ENCODE peak calls at places on chromosome 17, in seven cellular contexts. One of them, this sample, is unnamed.

GRCh38 chr17:48439875-48440505 is 10.0 kb upstream of the SKAP1 start:
- DNase-seq in HEK293T: no peak
- DNase-seq in caudate nucleus: no peak
- DNase-seq in stimulated activated CD4-positive, alpha-beta T cell treated with anti-CD3 and anti-CD28 coated beads, Interleukin-1b, Interleukin-23, amount 100 ng/mL, for 24 hours: no peak
- DNase-seq in putamen: no peak
- DNase-seq in activated T-helper 1 cell treated with anti-CD3 and anti-CD28 coated beads, Interleukin-2, amount 50 U/mL, for 16 hours: no peak
- DNase-seq in Calu3: no peak
- DNase-seq in this sample: no peak

GRCh38 chr17:19336938-19337711 is 25.4 kb downstream of the B9D1 start:
- DNase-seq in activated T-helper 1 cell treated with anti-CD3 and anti-CD28 coated beads, Interleukin-2, amount 50 U/mL, for 16 hours: no peak
- DNase-seq in HEK293T: no peak
- DNase-seq in caudate nucleus: peak; percentile 58
- DNase-seq in stimulated activated CD4-positive, alpha-beta T cell treated with anti-CD3 and anti-CD28 coated beads, Interleukin-1b, Interleukin-23, amount 100 ng/mL, for 24 hours: no peak
- DNase-seq in Calu3: no peak
- DNase-seq in putamen: peak; percentile 68
- DNase-seq in this sample: no peak

GRCh38 chr17:75323043-75323591 is 33.9 kb upstream of the SLC25A19 start:
- DNase-seq in caudate nucleus: peak; percentile 73
- DNase-seq in HEK293T: peak; percentile 81
- DNase-seq in Calu3: peak; percentile 86
- DNase-seq in activated T-helper 1 cell treated with anti-CD3 and anti-CD28 coated beads, Interleukin-2, amount 50 U/mL, for 16 hours: peak; percentile 81
- DNase-seq in putamen: peak; percentile 84
- DNase-seq in stimulated activated CD4-positive, alpha-beta T cell treated with anti-CD3 and anti-CD28 coated beads, Interleukin-1b, Interleukin-23, amount 100 ng/mL, for 24 hours: peak; percentile 88
- DNase-seq in this sample: peak; percentile 82

GRCh38 chr17:45973943-45974859 is 24.8 kb upstream of the STH start:
- DNase-seq in activated T-helper 1 cell treated with anti-CD3 and anti-CD28 coated beads, Interleukin-2, amount 50 U/mL, for 16 hours: no peak
- DNase-seq in caudate nucleus: no peak
- DNase-seq in HEK293T: no peak
- DNase-seq in stimulated activated CD4-positive, alpha-beta T cell treated with anti-CD3 and anti-CD28 coated beads, Interleukin-1b, Interleukin-23, amount 100 ng/mL, for 24 hours: no peak
- DNase-seq in Calu3: no peak
- DNase-seq in putamen: no peak
- DNase-seq in this sample: no peak

GRCh38 chr17:333626-334396 is 18.8 kb downstream of the RPH3AL start:
- DNase-seq in Calu3: no peak
- DNase-seq in HEK293T: peak; percentile 30
- DNase-seq in putamen: peak; percentile 81
- DNase-seq in caudate nucleus: peak; percentile 72
- DNase-seq in stimulated activated CD4-positive, alpha-beta T cell treated with anti-CD3 and anti-CD28 coated beads, Interleukin-1b, Interleukin-23, amount 100 ng/mL, for 24 hours: no peak
- DNase-seq in activated T-helper 1 cell treated with anti-CD3 and anti-CD28 coated beads, Interleukin-2, amount 50 U/mL, for 16 hours: no peak
- DNase-seq in this sample: no peak

GRCh38 chr17:71528210-71528609 is 592.6 kb upstream of the SOX9 start:
- DNase-seq in activated T-helper 1 cell treated with anti-CD3 and anti-CD28 coated beads, Interleukin-2, amount 50 U/mL, for 16 hours: no peak
- DNase-seq in caudate nucleus: no peak
- DNase-seq in stimulated activated CD4-positive, alpha-beta T cell treated with anti-CD3 and anti-CD28 coated beads, Interleukin-1b, Interleukin-23, amount 100 ng/mL, for 24 hours: no peak
- DNase-seq in putamen: no peak
- DNase-seq in Calu3: no peak
- DNase-seq in HEK293T: no peak
- DNase-seq in this sample: no peak

GRCh38 chr17:48997103-48997826 is at the start of gene IGF2BP1:
- DNase-seq in putamen: no peak
- DNase-seq in activated T-helper 1 cell treated with anti-CD3 and anti-CD28 coated beads, Interleukin-2, amount 50 U/mL, for 16 hours: no peak
- DNase-seq in HEK293T: peak; percentile 65
- DNase-seq in stimulated activated CD4-positive, alpha-beta T cell treated with anti-CD3 and anti-CD28 coated beads, Interleukin-1b, Interleukin-23, amount 100 ng/mL, for 24 hours: no peak
- DNase-seq in caudate nucleus: no peak
- DNase-seq in Calu3: peak; percentile 48
- DNase-seq in this sample: no peak

GRCh38 chr17:17783121-17783824 is 53.5 kb downstream of the SREBF1 start:
- DNase-seq in activated T-helper 1 cell treated with anti-CD3 and anti-CD28 coated beads, Interleukin-2, amount 50 U/mL, for 16 hours: peak; percentile 37
- DNase-seq in stimulated activated CD4-positive, alpha-beta T cell treated with anti-CD3 and anti-CD28 coated beads, Interleukin-1b, Interleukin-23, amount 100 ng/mL, for 24 hours: no peak
- DNase-seq in putamen: peak; percentile 70
- DNase-seq in HEK293T: peak; percentile 43
- DNase-seq in Calu3: peak; percentile 49
- DNase-seq in caudate nucleus: no peak
- DNase-seq in this sample: peak; percentile 32

GRCh38 chr17:67440311-67441051 is 63.4 kb downstream of the PITPNC1 start:
- DNase-seq in Calu3: no peak
- DNase-seq in activated T-helper 1 cell treated with anti-CD3 and anti-CD28 coated beads, Interleukin-2, amount 50 U/mL, for 16 hours: no peak
- DNase-seq in caudate nucleus: no peak
- DNase-seq in HEK293T: no peak
- DNase-seq in stimulated activated CD4-positive, alpha-beta T cell treated with anti-CD3 and anti-CD28 coated beads, Interleukin-1b, Interleukin-23, amount 100 ng/mL, for 24 hours: no peak
- DNase-seq in putamen: no peak
- DNase-seq in this sample: no peak

GRCh38 chr17:75271233-75271954 is 363 bp upstream of the MIF4GD start:
- DNase-seq in putamen: peak; percentile 81
- DNase-seq in caudate nucleus: peak; percentile 43
- DNase-seq in HEK293T: peak; percentile 95
- DNase-seq in Calu3: peak; percentile 92
- DNase-seq in stimulated activated CD4-positive, alpha-beta T cell treated with anti-CD3 and anti-CD28 coated beads, Interleukin-1b, Interleukin-23, amount 100 ng/mL, for 24 hours: peak; percentile 74
- DNase-seq in activated T-helper 1 cell treated with anti-CD3 and anti-CD28 coated beads, Interleukin-2, amount 50 U/mL, for 16 hours: peak; percentile 85
- DNase-seq in this sample: peak; percentile 85

GRCh38 chr17:67208232-67208631 is 36.8 kb downstream of the HELZ start:
- DNase-seq in stimulated activated CD4-positive, alpha-beta T cell treated with anti-CD3 and anti-CD28 coated beads, Interleukin-1b, Interleukin-23, amount 100 ng/mL, for 24 hours: no peak
- DNase-seq in activated T-helper 1 cell treated with anti-CD3 and anti-CD28 coated beads, Interleukin-2, amount 50 U/mL, for 16 hours: no peak
- DNase-seq in HEK293T: no peak
- DNase-seq in Calu3: no peak
- DNase-seq in putamen: no peak
- DNase-seq in caudate nucleus: no peak
- DNase-seq in this sample: no peak

GRCh38 chr17:13562271-13562800 is 39.4 kb downstream of the HS3ST3A1 start:
- DNase-seq in caudate nucleus: no peak
- DNase-seq in Calu3: no peak
- DNase-seq in activated T-helper 1 cell treated with anti-CD3 and anti-CD28 coated beads, Interleukin-2, amount 50 U/mL, for 16 hours: no peak
- DNase-seq in stimulated activated CD4-positive, alpha-beta T cell treated with anti-CD3 and anti-CD28 coated beads, Interleukin-1b, Interleukin-23, amount 100 ng/mL, for 24 hours: no peak
- DNase-seq in putamen: no peak
- DNase-seq in HEK293T: peak; percentile 65
- DNase-seq in this sample: no peak

GRCh38 chr17:80018917-80019651 is 16.6 kb downstream of the TBC1D16 start:
- DNase-seq in caudate nucleus: no peak
- DNase-seq in activated T-helper 1 cell treated with anti-CD3 and anti-CD28 coated beads, Interleukin-2, amount 50 U/mL, for 16 hours: no peak
- DNase-seq in Calu3: no peak
- DNase-seq in stimulated activated CD4-positive, alpha-beta T cell treated with anti-CD3 and anti-CD28 coated beads, Interleukin-1b, Interleukin-23, amount 100 ng/mL, for 24 hours: no peak
- DNase-seq in putamen: no peak
- DNase-seq in HEK293T: no peak
- DNase-seq in this sample: no peak

GRCh38 chr17:44105941-44106340 is 17.5 kb downstream of the HDAC5 start:
- DNase-seq in HEK293T: no peak
- DNase-seq in stimulated activated CD4-positive, alpha-beta T cell treated with anti-CD3 and anti-CD28 coated beads, Interleukin-1b, Interleukin-23, amount 100 ng/mL, for 24 hours: no peak
- DNase-seq in activated T-helper 1 cell treated with anti-CD3 and anti-CD28 coated beads, Interleukin-2, amount 50 U/mL, for 16 hours: no peak
- DNase-seq in caudate nucleus: no peak
- DNase-seq in Calu3: no peak
- DNase-seq in putamen: no peak
- DNase-seq in this sample: no peak

GRCh38 chr17:38729886-38730525 is at the start of gene CISD3:
- DNase-seq in stimulated activated CD4-positive, alpha-beta T cell treated with anti-CD3 and anti-CD28 coated beads, Interleukin-1b, Interleukin-23, amount 100 ng/mL, for 24 hours: no peak
- DNase-seq in putamen: peak; percentile 86
- DNase-seq in caudate nucleus: peak; percentile 50
- DNase-seq in activated T-helper 1 cell treated with anti-CD3 and anti-CD28 coated beads, Interleukin-2, amount 50 U/mL, for 16 hours: peak; percentile 80
- DNase-seq in Calu3: peak; percentile 100
- DNase-seq in HEK293T: peak; percentile 78
- DNase-seq in this sample: peak; percentile 82

GRCh38 chr17:78351449-78352006 is 8.3 kb downstream of the SOCS3 start:
- DNase-seq in caudate nucleus: peak; percentile 86
- DNase-seq in HEK293T: no peak
- DNase-seq in stimulated activated CD4-positive, alpha-beta T cell treated with anti-CD3 and anti-CD28 coated beads, Interleukin-1b, Interleukin-23, amount 100 ng/mL, for 24 hours: no peak
- DNase-seq in putamen: peak; percentile 94
- DNase-seq in activated T-helper 1 cell treated with anti-CD3 and anti-CD28 coated beads, Interleukin-2, amount 50 U/mL, for 16 hours: no peak
- DNase-seq in Calu3: no peak
- DNase-seq in this sample: no peak

GRCh38 chr17:16419074-16419928 is 3.9 kb downstream of the TRPV2 start:
- DNase-seq in HEK293T: peak; percentile 52
- DNase-seq in activated T-helper 1 cell treated with anti-CD3 and anti-CD28 coated beads, Interleukin-2, amount 50 U/mL, for 16 hours: peak; percentile 45
- DNase-seq in stimulated activated CD4-positive, alpha-beta T cell treated with anti-CD3 and anti-CD28 coated beads, Interleukin-1b, Interleukin-23, amount 100 ng/mL, for 24 hours: no peak
- DNase-seq in Calu3: peak; percentile 52
- DNase-seq in putamen: no peak
- DNase-seq in caudate nucleus: no peak
- DNase-seq in this sample: peak; percentile 52

GRCh38 chr17:37180371-37180770 is 195.4 kb upstream of the C17orf78 start:
- DNase-seq in putamen: no peak
- DNase-seq in stimulated activated CD4-positive, alpha-beta T cell treated with anti-CD3 and anti-CD28 coated beads, Interleukin-1b, Interleukin-23, amount 100 ng/mL, for 24 hours: no peak
- DNase-seq in caudate nucleus: no peak
- DNase-seq in Calu3: no peak
- DNase-seq in activated T-helper 1 cell treated with anti-CD3 and anti-CD28 coated beads, Interleukin-2, amount 50 U/mL, for 16 hours: no peak
- DNase-seq in HEK293T: no peak
- DNase-seq in this sample: no peak

This sample was measured in activated T-helper 9 cell treated with anti-CD3 and anti-CD28 coated beads, Interleukin-2, amount 50 U/mL, for 16 hours.